ENCODE peak calls at places on chromosomes 6 and 20, in ten cellular contexts. C is transverse colon, H is esophagus muscularis mucosa, K is GM12878, M is heart left ventricle, V is IMR-90, J is testis, F is suprapubic skin, E is uterus, P is K562. G is an unnamed sample.

GRCh38 chr6:12051861-12052368 is 39.8 kb downstream of the HIVEP1 start:
- DNase-seq in C (peak), H (no peak), K (peak), M (no peak), V (peak), J (no peak), F (no peak), E (no peak), P (no peak), G (no peak)

GRCh38 chr6:143743256-143744166 is 65.7 kb downstream of the PHACTR2 start:
- DNase-seq in C (peak), H (no peak), K (no peak), M (no peak), V (peak), J (peak), F (no peak), E (no peak), P (no peak), G (peak)

GRCh38 chr20:4637081-4637797 is 84.5 kb upstream of the PRND start:
- DNase-seq in C (no peak), H (no peak), K (no peak), M (no peak), V (peak), J (no peak), F (no peak), E (no peak), P (no peak), G (no peak)

GRCh38 chr6:141095308-141095707 is 1037.4 kb upstream of the GJE1 start:
- DNase-seq in C (no peak), H (no peak), K (no peak), M (no peak), V (no peak), J (no peak), F (no peak), E (no peak), P (no peak), G (no peak)

GRCh38 chr6:130676077-130676772 is 151.0 kb upstream of the SMLR1 start:
- DNase-seq in C (peak), H (no peak), K (no peak), M (no peak), V (no peak), J (peak), F (no peak), E (peak), P (no peak), G (no peak)

GRCh38 chr6:34151321-34152041 is 5.6 kb upstream of the GRM4 start:
- DNase-seq in C (no peak), H (no peak), K (no peak), M (peak), V (no peak), J (no peak), F (peak), E (no peak), P (no peak), G (no peak)

GRCh38 chr6:169340395-169340794 is 86.7 kb upstream of the THBS2 start:
- DNase-seq in C (no peak), H (peak), K (no peak), M (no peak), V (no peak), J (no peak), F (no peak), E (no peak), P (no peak), G (peak)

GRCh38 chr20:35856866-35857265 is 85.1 kb downstream of the PHF20 start:
- DNase-seq in C (no peak), H (no peak), K (no peak), M (no peak), V (no peak), J (no peak), F (no peak), E (no peak), P (no peak), G (no peak)

GRCh38 chr6:90663873-90664272 is 77.0 kb upstream of the MAP3K7 start:
- DNase-seq in C (no peak), H (no peak), K (no peak), M (no peak), V (no peak), J (no peak), F (no peak), E (no peak), P (no peak), G (no peak)

GRCh38 chr20:38145094-38146075 is 19.7 kb downstream of the TGM2 start:
- DNase-seq in C (no peak), H (no peak), K (no peak), M (peak), V (peak), J (no peak), F (no peak), E (peak), P (no peak), G (no peak)

GRCh38 chr6:33772114-33772830 is 16.7 kb downstream of the LEMD2 start:
- DNase-seq in C (no peak), H (no peak), K (no peak), M (peak), V (peak), J (no peak), F (no peak), E (no peak), P (no peak), G (no peak)

GRCh38 chr20:10307359-10307735 is 88.7 kb downstream of the SNAP25 start:
- DNase-seq in C (no peak), H (no peak), K (no peak), M (no peak), V (no peak), J (no peak), F (no peak), E (no peak), P (no peak), G (no peak)

GRCh38 chr20:10309326-10309725 is 90.7 kb downstream of the SNAP25 start:
- DNase-seq in C (no peak), H (no peak), K (no peak), M (no peak), V (peak), J (no peak), F (no peak), E (no peak), P (no peak), G (no peak)

GRCh38 chr20:10304474-10305046 is 85.9 kb downstream of the SNAP25 start:
- DNase-seq in C (no peak), H (no peak), K (no peak), M (no peak), V (no peak), J (no peak), F (no peak), E (no peak), P (no peak), G (no peak)

GRCh38 chr20:10308652-10309051 is 90.0 kb downstream of the SNAP25 start:
- DNase-seq in C (no peak), H (no peak), K (no peak), M (no peak), V (no peak), J (no peak), F (no peak), E (no peak), P (no peak), G (no peak)

GRCh38 chr20:10306440-10307358 is 88.1 kb downstream of the SNAP25 start:
- DNase-seq in C (no peak), H (no peak), K (no peak), M (no peak), V (peak), J (no peak), F (no peak), E (no peak), P (no peak), G (no peak)
- TF ChIP-seq POLR2A in C (no peak), H (no peak), K (no peak), M (no peak), V (no peak), J (no peak), F (no peak), E (no peak), P (no peak), G (no peak)

DNA sequence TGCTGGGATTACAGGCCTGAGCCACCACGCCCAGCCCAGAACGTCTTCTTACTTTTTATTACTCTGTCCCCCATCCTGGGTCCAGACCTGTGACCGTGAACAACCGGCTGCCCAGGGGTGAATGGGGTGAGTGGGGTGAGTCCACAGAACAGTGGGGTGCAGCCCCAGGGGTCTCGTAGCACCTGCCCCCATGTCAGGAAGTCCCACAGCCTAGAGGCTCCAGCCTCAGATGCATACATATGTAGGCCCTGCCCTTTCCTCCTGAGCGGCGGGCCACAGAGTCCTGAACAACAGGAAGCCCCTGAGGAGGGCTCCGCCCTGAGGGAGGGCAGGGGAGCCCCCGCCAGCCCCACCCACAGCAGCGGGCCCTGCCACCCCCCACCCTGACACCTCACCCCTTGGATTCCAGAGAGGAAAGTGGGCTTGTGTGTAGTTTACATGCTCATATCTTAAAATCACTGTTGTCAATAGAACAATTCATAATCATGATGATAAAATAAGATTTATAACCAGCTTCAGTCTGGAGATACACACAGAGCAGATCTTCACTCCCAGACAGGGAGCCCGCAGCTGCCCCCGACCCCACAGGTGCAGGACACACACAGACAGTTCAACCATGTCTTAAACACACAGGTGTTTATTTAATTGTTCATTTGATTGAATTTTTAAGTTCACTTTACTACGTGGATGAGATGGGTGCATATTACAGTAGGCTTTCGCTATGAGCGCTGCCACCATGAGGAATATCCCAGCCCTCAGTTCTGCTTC is 12.4 kb upstream of the GMEB2 start:
- DNase-seq in C (peak), H (no peak), K (no peak), M (peak), V (no peak), J (no peak), F (no peak), E (no peak), P (no peak), G (no peak)
- H3K4me3 ChIP-seq in C (no peak), H (no peak), K (no peak), M (peak), V (no peak), J (no peak), F (peak), E (no peak), P (no peak), G (no peak)

GRCh38 chr6:10722820-10723651 is at the start of gene TMEM14C:
- DNase-seq in C (peak), H (peak), K (peak), M (peak), V (peak), J (peak), F (peak), E (peak), P (peak), G (peak)

GRCh38 chr6:10721850-10722569 is 860 bp upstream of the TMEM14C start:
- DNase-seq in C (no peak), H (peak), K (no peak), M (no peak), V (no peak), J (no peak), F (no peak), E (no peak), P (no peak), G (no peak)

GRCh38 chr6:10722570-10722819 is 375 bp upstream of the TMEM14C start:
- DNase-seq in C (no peak), H (no peak), K (no peak), M (no peak), V (no peak), J (no peak), F (no peak), E (no peak), P (no peak), G (no peak)

GRCh38 chr6:10719386-10720228 is 3.3 kb upstream of the TMEM14C start:
- DNase-seq in C (peak), H (no peak), K (no peak), M (peak), V (no peak), J (peak), F (no peak), E (peak), P (no peak), G (no peak)

GRCh38 chr6:10720229-10720959 is 2.5 kb upstream of the TMEM14C start:
- DNase-seq in C (peak), H (no peak), K (no peak), M (peak), V (peak), J (peak), F (no peak), E (peak), P (no peak), G (no peak)
- TF ChIP-seq POLR2A in C (peak), H (no peak), K (peak), M (peak), V (no peak), J (no peak), F (no peak), E (peak), P (no peak), G (no peak)

DNA sequence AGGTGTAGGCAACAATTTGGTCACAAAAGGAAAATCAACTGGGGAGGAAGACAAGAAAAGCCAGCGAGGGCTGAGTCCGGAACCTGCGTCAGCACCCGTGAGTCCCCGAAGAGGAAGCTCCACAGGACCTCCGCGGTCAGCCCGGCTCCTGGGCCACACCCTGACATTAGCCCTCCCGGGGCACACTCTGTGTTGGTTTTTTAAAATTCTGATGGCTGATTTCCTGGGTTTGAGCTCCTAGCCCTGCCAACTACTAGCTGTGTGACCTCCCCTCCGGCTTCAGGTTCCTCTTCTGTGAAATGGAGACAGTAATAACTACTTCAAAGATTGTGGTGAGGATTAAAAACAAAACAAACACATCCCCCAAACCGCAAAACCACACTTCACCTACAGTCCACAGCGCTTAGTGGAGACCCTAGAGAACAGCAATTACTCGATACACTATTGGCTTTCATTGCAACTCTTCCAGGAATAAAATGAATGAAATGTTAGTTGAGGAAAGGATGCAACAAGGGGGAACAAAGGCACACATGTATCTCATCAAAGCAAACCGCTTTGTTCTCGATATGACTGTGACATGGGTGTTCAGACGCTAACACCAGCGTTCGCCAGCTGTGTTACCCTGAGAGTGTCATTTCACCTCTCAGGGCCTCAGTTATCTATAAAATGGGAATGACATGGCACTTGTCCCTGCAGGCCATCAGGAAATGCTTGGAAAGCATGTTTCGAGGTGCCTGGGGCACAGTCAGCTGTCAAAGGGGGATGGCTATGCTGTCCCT is 984 bp downstream of the ZBP1 start:
- DNase-seq in C (peak), H (no peak), K (peak), M (no peak), V (no peak), J (no peak), F (peak), E (no peak), P (no peak), G (no peak)
- H3K4me3 ChIP-seq in C (peak), H (no peak), K (peak), M (no peak), V (no peak), J (no peak), F (peak), E (no peak), P (no peak), G (no peak)

DNA sequence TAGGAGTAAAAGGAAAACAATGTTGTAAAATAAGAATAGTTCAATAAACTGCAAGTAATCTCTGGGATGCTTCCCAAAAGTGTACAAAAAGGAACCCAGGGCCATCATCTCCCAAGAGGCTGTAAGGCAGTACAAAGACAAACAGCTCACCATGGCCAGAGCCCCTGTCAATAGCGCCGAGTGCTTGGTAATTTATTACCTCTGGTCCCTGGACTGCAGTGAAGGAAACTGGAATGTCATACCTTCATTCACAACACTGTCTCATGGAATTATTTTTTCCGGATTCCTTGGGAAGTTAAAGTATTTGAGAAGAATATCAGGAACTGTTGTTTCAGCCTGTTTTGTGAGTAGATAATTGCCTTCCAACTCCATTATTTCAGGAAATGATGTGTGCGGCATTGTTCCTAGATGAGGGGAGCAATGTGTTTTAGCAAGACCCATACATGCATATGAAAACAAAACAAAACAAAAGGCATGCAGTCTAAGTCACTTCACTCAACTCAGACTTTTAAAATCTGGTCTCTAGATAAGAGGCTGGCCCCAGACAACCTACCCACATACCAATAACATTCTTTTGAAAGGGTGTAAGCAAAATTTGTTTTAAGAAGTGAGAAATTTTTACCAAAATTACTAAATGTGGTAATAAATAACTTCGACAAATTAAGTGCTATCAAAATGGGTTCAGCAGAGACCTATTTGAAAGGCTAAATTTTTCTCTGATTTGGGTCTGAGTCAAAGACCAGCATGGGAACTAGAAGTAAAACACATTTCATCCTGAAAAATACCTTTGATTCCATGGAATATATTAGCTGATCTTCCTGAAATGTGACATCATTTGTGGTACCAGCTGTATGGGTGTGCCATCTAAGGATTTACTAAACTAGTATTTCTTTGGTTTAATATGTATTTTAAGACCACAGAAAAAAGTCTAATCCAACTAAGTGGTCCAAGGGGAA is 63.8 kb downstream of the BLOC1S5 start:
- DNase-seq in C (no peak), H (no peak), K (no peak), M (no peak), V (no peak), J (no peak), F (no peak), E (no peak), P (no peak), G (no peak)
- TF ChIP-seq POLR2A in C (no peak), H (no peak), K (no peak), M (no peak), V (no peak), J (no peak), F (no peak), E (no peak), P (no peak), G (no peak)

GRCh38 chr6:118892248-118893094 is 1.5 kb upstream of the ASF1A start:
- DNase-seq in C (no peak), H (no peak), K (no peak), M (no peak), V (no peak), J (no peak), F (no peak), E (no peak), P (no peak), G (no peak)

GRCh38 chr6:118890997-118891790 is 2.8 kb upstream of the ASF1A start:
- DNase-seq in C (no peak), H (no peak), K (no peak), M (no peak), V (no peak), J (no peak), F (no peak), E (no peak), P (no peak), G (no peak)

GRCh38 chr6:118893095-118893881 is 664 bp upstream of the ASF1A start:
- DNase-seq in C (peak), H (no peak), K (no peak), M (no peak), V (peak), J (peak), F (no peak), E (peak), P (peak), G (peak)

GRCh38 chr6:118886641-118887040 is 7.3 kb upstream of the ASF1A start:
- DNase-seq in C (no peak), H (no peak), K (no peak), M (no peak), V (no peak), J (no peak), F (no peak), E (no peak), P (no peak), G (no peak)

GRCh38 chr6:118889163-118889562 is 4.8 kb upstream of the ASF1A start:
- DNase-seq in C (no peak), H (no peak), K (no peak), M (no peak), V (no peak), J (no peak), F (no peak), E (no peak), P (no peak), G (no peak)
- H3K4me3 ChIP-seq in C (no peak), H (no peak), K (no peak), M (no peak), V (no peak), J (no peak), F (no peak), E (no peak), P (no peak), G (no peak)